ENCODE peak calls at places on chromosomes 6 and 20, in eight cellular contexts. N is HL-60, P is choroid plexus epithelial cell, Z is psoas muscle, C is neural progenitor cell, D is kidney, Q is GM10248, R is ascending aorta. I is an unnamed sample.

GRCh38 chr20:7094438-7094997 is 327.0 kb downstream of the BMP2 start:
- DNase-seq in R (no peak), Q (no peak), C (peak; percentile 74), P (peak; percentile 72), D (no peak), N (peak; percentile 7), Z (no peak), I (no peak)

GRCh38 chr20:21076073-21076472 is 30.1 kb downstream of the LINC00237 start:
- DNase-seq in P (no peak), Z (no peak), Q (no peak), N (no peak), C (no peak), D (no peak), R (no peak), I (no peak)

GRCh38 chr20:56788041-56788670 is 159.1 kb downstream of the TFAP2C start:
- DNase-seq in Z (no peak), N (peak; percentile 34), D (peak; percentile 3), R (no peak), Q (no peak), P (peak; percentile 99), C (no peak), I (no peak)

GRCh38 chr20:24462461-24463010 is 6.9 kb upstream of the SYNDIG1 start:
- DNase-seq in R (no peak), C (peak; percentile 67), N (no peak), P (no peak), Z (no peak), Q (no peak), D (no peak), I (no peak)

GRCh38 chr6:26383624-26384417 is 913 bp downstream of the BTN2A2 start:
- DNase-seq in P (peak; percentile 85), D (no peak), Z (no peak), C (peak; percentile 43), Q (no peak), N (no peak), R (no peak), I (no peak)

GRCh38 chr6:168040856-168041496 is 38.0 kb downstream of the FRMD1 start:
- DNase-seq in P (no peak), C (no peak), D (no peak), N (no peak), Z (no peak), R (no peak), Q (no peak), I (no peak)

GRCh38 chr6:139569561-139569960 is 195.1 kb upstream of the CITED2 start:
- DNase-seq in N (no peak), C (no peak), Q (no peak), R (no peak), D (no peak), P (no peak), Z (no peak), I (no peak)

GRCh38 chr20:22576273-22576672 is 8.1 kb downstream of the FOXA2 start:
- DNase-seq in D (no peak), Z (no peak), Q (no peak), R (no peak), N (no peak), C (no peak), P (no peak), I (no peak)

GRCh38 chr6:44085219-44085618 is 42.0 kb downstream of the MRPL14 start:
- DNase-seq in N (no peak), P (no peak), R (no peak), Z (no peak), Q (no peak), D (no peak), C (no peak), I (no peak)

GRCh38 chr20:1827974-1828785 is 67.0 kb upstream of the SIRPA start:
- DNase-seq in C (peak; percentile 57), Z (no peak), Q (no peak), D (no peak), R (no peak), N (no peak), P (no peak), I (no peak)

GRCh38 chr6:102488729-102489128 is 1095.2 kb downstream of the GRIK2 start:
- DNase-seq in Q (no peak), R (no peak), P (peak; percentile 1), D (no peak), N (no peak), C (no peak), Z (no peak), I (no peak)

GRCh38 chr6:31158863-31159855 is 770 bp downstream of the TCF19 start:
- DNase-seq in Z (no peak), D (no peak), N (peak; percentile 17), Q (no peak), R (no peak), C (peak; percentile 46), P (no peak), I (no peak)
- TF ChIP-seq CTCF in Z (no peak), D (no peak), N (no peak), Q (no peak), R (no peak), C (peak; percentile 24), P (peak; percentile 4), I (no peak)

DNA sequence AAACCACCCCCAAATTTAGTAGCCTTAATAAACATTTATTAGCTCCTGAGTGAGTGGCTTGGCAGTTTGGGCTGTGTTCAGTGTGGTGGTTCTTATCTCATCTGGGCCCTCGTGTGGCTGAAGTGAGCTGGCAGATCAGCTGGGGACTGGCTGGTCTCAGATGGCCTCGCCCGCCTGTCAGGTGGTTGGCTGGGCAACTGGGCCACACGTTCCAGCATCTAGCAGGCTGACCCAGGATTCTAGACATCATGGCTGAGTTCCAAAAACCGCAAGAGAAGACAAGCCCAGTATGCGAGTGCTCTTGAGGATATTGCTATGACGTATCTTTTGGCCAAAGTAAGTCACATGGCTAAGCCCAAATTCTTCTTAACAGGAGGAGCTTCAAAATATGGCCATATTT is 28.9 kb downstream of the EIF2S2 start:
- DNase-seq in Q (no peak), R (peak; percentile 67), Z (peak; percentile 89), P (peak; percentile 95), N (no peak), D (peak; percentile 83), C (no peak), I (peak; percentile 89)
- TF ChIP-seq CTCF in Q (no peak), R (peak; percentile 22), Z (peak; percentile 19), P (peak; percentile 23), N (no peak), D (no peak), C (no peak), I (no peak)

GRCh38 chr6:99219788-99220187 is 129.7 kb downstream of the FAXC start:
- DNase-seq in P (peak; percentile 5), N (no peak), C (peak; percentile 76), D (no peak), Z (no peak), R (no peak), Q (peak; percentile 43), I (no peak)
- TF ChIP-seq CTCF in P (peak; percentile 15), N (no peak), C (peak; percentile 50), D (peak; percentile 18), Z (no peak), R (no peak), Q (peak; percentile 40), I (no peak)

GRCh38 chr20:44031822-44032582 is 117.3 kb downstream of the TOX2 start:
- DNase-seq in C (no peak), N (no peak), Q (no peak), R (no peak), P (peak; percentile 16), D (no peak), Z (no peak), I (no peak)
- TF ChIP-seq CTCF in C (no peak), N (no peak), Q (no peak), R (no peak), P (no peak), D (no peak), Z (no peak), I (no peak)

DNA sequence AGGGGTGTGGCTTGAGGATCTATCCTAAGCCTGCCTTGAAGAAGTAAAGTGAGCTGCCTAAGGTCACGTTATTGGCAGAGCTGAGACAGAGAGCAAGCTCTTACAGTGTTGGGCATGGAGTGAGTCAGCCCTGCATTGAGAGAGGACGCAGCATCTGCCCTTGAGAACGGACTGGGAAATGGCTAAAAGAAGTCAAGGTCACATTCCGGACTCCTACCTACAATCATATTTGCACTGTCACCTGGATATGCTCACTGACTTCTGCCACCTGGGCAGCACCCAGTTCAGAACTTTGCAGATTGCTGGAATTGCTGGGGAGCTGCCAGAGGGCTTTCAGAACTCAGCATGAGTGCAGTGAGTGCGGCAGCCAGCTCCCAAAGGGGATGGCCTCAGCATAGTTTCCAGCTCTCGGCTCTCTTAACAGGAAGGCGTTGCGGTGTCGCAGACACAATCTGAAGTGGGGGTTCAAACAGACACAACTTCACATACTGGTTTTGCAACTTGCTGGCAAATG is 199.3 kb upstream of the SGK1 start:
- DNase-seq in D (peak; percentile 90), N (peak; percentile 54), C (peak; percentile 50), Z (peak; percentile 73), Q (no peak), R (no peak), P (peak; percentile 98), I (peak; percentile 87)
- TF ChIP-seq CTCF in D (no peak), N (no peak), C (no peak), Z (no peak), Q (no peak), R (no peak), P (no peak), I (no peak)

DNA sequence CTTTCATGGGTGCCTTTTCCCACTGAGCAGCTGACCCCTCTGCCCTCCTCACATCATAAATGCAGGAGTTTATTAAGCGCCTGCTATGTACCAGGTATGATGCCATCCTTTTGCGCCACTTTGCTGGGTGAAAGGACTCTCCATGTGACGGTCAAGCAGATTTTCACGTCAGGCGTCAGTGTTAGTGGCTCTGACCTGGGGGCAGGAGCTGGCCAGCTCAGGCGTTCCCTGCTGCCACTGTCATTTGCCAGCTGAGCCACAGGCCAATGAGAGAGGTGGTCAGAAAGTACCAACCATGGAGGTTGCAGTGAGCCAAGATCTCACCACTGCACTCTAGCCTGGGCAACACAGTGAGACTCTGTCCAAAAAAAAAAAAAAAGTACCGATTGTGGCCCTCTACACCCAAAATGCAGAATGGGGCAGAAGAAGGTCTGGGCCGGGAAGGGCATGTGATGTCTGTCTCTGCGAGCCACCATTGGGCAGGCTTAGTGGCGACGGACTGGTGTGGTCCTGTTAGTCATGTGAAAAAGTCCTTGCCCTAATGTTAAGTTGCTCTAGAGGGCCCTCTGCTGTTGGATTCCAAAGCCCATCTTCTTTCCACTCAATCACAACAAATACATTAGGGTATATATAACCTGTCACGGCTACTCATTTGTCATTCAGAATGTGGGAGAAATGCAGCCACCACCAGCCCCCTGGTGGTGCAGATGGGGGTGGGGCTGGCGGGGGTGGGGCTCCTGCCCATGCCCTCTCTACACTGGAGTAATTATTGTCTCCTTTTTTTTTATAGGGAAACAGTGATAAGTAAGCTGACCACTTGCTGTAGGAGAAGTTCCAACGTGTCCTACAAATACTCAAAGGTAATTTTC is 18.4 kb upstream of the SLC22A1 start:
- DNase-seq in N (no peak), Q (no peak), R (no peak), D (no peak), Z (no peak), C (peak; percentile 48), P (peak; percentile 51), I (no peak)
- TF ChIP-seq CTCF in N (peak; percentile 34), Q (peak; percentile 40), R (peak; percentile 47), D (no peak), Z (peak; percentile 32), C (peak; percentile 54), P (peak; percentile 60), I (no peak)

DNA sequence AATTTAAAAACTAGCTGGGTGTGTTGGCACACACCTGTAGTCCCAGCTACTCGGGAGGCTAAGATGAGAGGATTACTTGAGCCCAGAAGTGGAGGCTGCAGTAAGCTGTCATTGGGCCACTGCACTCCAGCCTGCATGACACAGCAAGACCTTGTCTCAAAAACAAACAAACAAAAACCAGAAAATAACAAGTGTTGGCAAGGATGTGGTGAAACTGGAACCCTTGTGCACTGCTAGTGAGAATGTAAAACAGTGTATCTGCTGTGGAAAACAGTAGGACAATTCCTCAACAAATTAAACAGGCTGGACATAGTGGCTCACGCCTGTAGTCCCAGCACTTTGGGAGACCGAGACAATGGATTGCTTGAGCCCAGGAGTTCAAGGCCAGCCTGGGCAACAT is 3.5 kb downstream of the UQCC1 start:
- DNase-seq in P (no peak), D (no peak), C (no peak), R (no peak), N (no peak), Z (no peak), Q (no peak), I (no peak)
- TF ChIP-seq CTCF in P (no peak), D (no peak), C (no peak), R (no peak), N (no peak), Z (no peak), Q (no peak), I (no peak)